ENCODE peak calls at places on chromosome 15, in five cellular contexts. One of them, this sample, is unnamed.

GRCh38 chr15:63250312-63250965 is 27.0 kb upstream of the APH1B start:
- DNase-seq in tibial artery: no peak
- DNase-seq in CD8-positive, alpha-beta T cell: no peak
- DNase-seq in T-helper 9 cell: no peak
- DNase-seq in head of caudate nucleus: no peak
- DNase-seq in this sample: no peak

GRCh38 chr15:82739086-82739485 is 29.4 kb upstream of the AP3B2 start:
- DNase-seq in tibial artery: no peak
- DNase-seq in T-helper 9 cell: no peak
- DNase-seq in head of caudate nucleus: no peak
- DNase-seq in CD8-positive, alpha-beta T cell: no peak
- DNase-seq in this sample: no peak

GRCh38 chr15:70240082-70240481 is 142.4 kb upstream of the TLE3 start:
- DNase-seq in T-helper 9 cell: no peak
- DNase-seq in head of caudate nucleus: no peak
- DNase-seq in tibial artery: no peak
- DNase-seq in CD8-positive, alpha-beta T cell: no peak
- DNase-seq in this sample: no peak

GRCh38 chr15:38481113-38481512 is 27.2 kb downstream of the FAM98B start:
- DNase-seq in CD8-positive, alpha-beta T cell: no peak
- DNase-seq in T-helper 9 cell: no peak
- DNase-seq in tibial artery: no peak
- DNase-seq in head of caudate nucleus: no peak
- DNase-seq in this sample: no peak

GRCh38 chr15:60652245-60652644 is 173.3 kb upstream of the ICE2 start:
- DNase-seq in head of caudate nucleus: no peak
- DNase-seq in T-helper 9 cell: no peak
- DNase-seq in CD8-positive, alpha-beta T cell: no peak
- DNase-seq in tibial artery: no peak
- DNase-seq in this sample: no peak

GRCh38 chr15:28098766-28099554 is at the start of gene OCA2:
- DNase-seq in T-helper 9 cell: peak; percentile 51
- DNase-seq in head of caudate nucleus: no peak
- DNase-seq in CD8-positive, alpha-beta T cell: peak; percentile 59
- DNase-seq in tibial artery: peak; percentile 80
- DNase-seq in this sample: peak; percentile 88

GRCh38 chr15:49471733-49472132 is 48.7 kb downstream of the FGF7 start:
- DNase-seq in head of caudate nucleus: no peak
- DNase-seq in CD8-positive, alpha-beta T cell: no peak
- DNase-seq in T-helper 9 cell: no peak
- DNase-seq in tibial artery: no peak
- DNase-seq in this sample: no peak

GRCh38 chr15:89539027-89539426 is 36.2 kb upstream of the TICRR start:
- DNase-seq in tibial artery: no peak
- DNase-seq in T-helper 9 cell: no peak
- DNase-seq in head of caudate nucleus: no peak
- DNase-seq in CD8-positive, alpha-beta T cell: no peak
- DNase-seq in this sample: no peak

GRCh38 chr15:31554261-31554660 is 227.6 kb downstream of the KLF13 start:
- DNase-seq in head of caudate nucleus: peak; percentile 43
- DNase-seq in T-helper 9 cell: no peak
- DNase-seq in CD8-positive, alpha-beta T cell: no peak
- DNase-seq in tibial artery: peak; percentile 73
- DNase-seq in this sample: no peak

GRCh38 chr15:52199271-52199670 is 8.1 kb upstream of the GNB5 start:
- DNase-seq in head of caudate nucleus: no peak
- DNase-seq in CD8-positive, alpha-beta T cell: no peak
- DNase-seq in tibial artery: no peak
- DNase-seq in T-helper 9 cell: no peak
- DNase-seq in this sample: no peak

GRCh38 chr15:40776537-40777141 is 6.9 kb downstream of the C15orf62 start:
- DNase-seq in head of caudate nucleus: no peak
- DNase-seq in tibial artery: no peak
- DNase-seq in CD8-positive, alpha-beta T cell: no peak
- DNase-seq in T-helper 9 cell: no peak
- DNase-seq in this sample: no peak

GRCh38 chr15:22735781-22736180 is 50.7 kb upstream of the NIPA1 start:
- DNase-seq in tibial artery: no peak
- DNase-seq in CD8-positive, alpha-beta T cell: no peak
- DNase-seq in head of caudate nucleus: no peak
- DNase-seq in T-helper 9 cell: no peak
- DNase-seq in this sample: no peak

GRCh38 chr15:88342666-88343065 is 86.1 kb upstream of the NTRK3 start:
- DNase-seq in tibial artery: no peak
- DNase-seq in head of caudate nucleus: no peak
- DNase-seq in CD8-positive, alpha-beta T cell: no peak
- DNase-seq in T-helper 9 cell: no peak
- DNase-seq in this sample: no peak

GRCh38 chr15:92377083-92377789 is 16.4 kb upstream of the ST8SIA2 start:
- DNase-seq in T-helper 9 cell: no peak
- DNase-seq in CD8-positive, alpha-beta T cell: no peak
- DNase-seq in head of caudate nucleus: no peak
- DNase-seq in tibial artery: no peak
- DNase-seq in this sample: no peak

GRCh38 chr15:82750831-82751181 is 41.1 kb upstream of the AP3B2 start:
- DNase-seq in T-helper 9 cell: no peak
- DNase-seq in head of caudate nucleus: no peak
- DNase-seq in CD8-positive, alpha-beta T cell: no peak
- DNase-seq in tibial artery: no peak
- DNase-seq in this sample: no peak

GRCh38 chr15:40047413-40048154 is 8.6 kb upstream of the SRP14 start:
- DNase-seq in T-helper 9 cell: peak; percentile 25
- DNase-seq in head of caudate nucleus: peak; percentile 40
- DNase-seq in tibial artery: peak; percentile 73
- DNase-seq in CD8-positive, alpha-beta T cell: peak; percentile 40
- DNase-seq in this sample: no peak

GRCh38 chr15:57319919-57320542 is 56.3 kb upstream of the CGNL1 start:
- DNase-seq in head of caudate nucleus: no peak
- DNase-seq in T-helper 9 cell: no peak
- DNase-seq in tibial artery: no peak
- DNase-seq in CD8-positive, alpha-beta T cell: no peak
- DNase-seq in this sample: no peak

GRCh38 chr15:77060560-77060959 is 10.3 kb downstream of the TSPAN3 start:
- DNase-seq in head of caudate nucleus: no peak
- DNase-seq in tibial artery: no peak
- DNase-seq in T-helper 9 cell: no peak
- DNase-seq in CD8-positive, alpha-beta T cell: no peak
- DNase-seq in this sample: no peak

GRCh38 chr15:70017796-70018195 is 79.9 kb downstream of the TLE3 start:
- DNase-seq in head of caudate nucleus: no peak
- DNase-seq in T-helper 9 cell: no peak
- DNase-seq in tibial artery: peak; percentile 13
- DNase-seq in CD8-positive, alpha-beta T cell: no peak
- DNase-seq in this sample: no peak

GRCh38 chr15:90982135-90982534 is 12.2 kb downstream of the PRC1 start:
- DNase-seq in T-helper 9 cell: no peak
- DNase-seq in CD8-positive, alpha-beta T cell: no peak
- DNase-seq in head of caudate nucleus: no peak
- DNase-seq in tibial artery: no peak
- DNase-seq in this sample: no peak

GRCh38 chr15:81056276-81056675 is 55.6 kb downstream of the TLNRD1 start:
- DNase-seq in head of caudate nucleus: no peak
- DNase-seq in CD8-positive, alpha-beta T cell: no peak
- DNase-seq in T-helper 9 cell: no peak
- DNase-seq in tibial artery: no peak
- DNase-seq in this sample: no peak

GRCh38 chr15:31567861-31568260 is 241.2 kb downstream of the KLF13 start:
- DNase-seq in T-helper 9 cell: no peak
- DNase-seq in CD8-positive, alpha-beta T cell: no peak
- DNase-seq in tibial artery: no peak
- DNase-seq in head of caudate nucleus: no peak
- DNase-seq in this sample: no peak

GRCh38 chr15:72306211-72306785 is 13.7 kb downstream of the CELF6 start:
- DNase-seq in head of caudate nucleus: peak; percentile 71
- DNase-seq in tibial artery: no peak
- DNase-seq in CD8-positive, alpha-beta T cell: peak; percentile 10
- DNase-seq in T-helper 9 cell: peak; percentile 22
- DNase-seq in this sample: peak; percentile 38

GRCh38 chr15:36951747-36952247 is 148.6 kb downstream of the MEIS2 start:
- DNase-seq in head of caudate nucleus: no peak
- DNase-seq in CD8-positive, alpha-beta T cell: no peak
- DNase-seq in tibial artery: no peak
- DNase-seq in T-helper 9 cell: no peak
- DNase-seq in this sample: no peak

GRCh38 chr15:66841953-66842681 is 140.1 kb downstream of the SMAD6 start:
- DNase-seq in T-helper 9 cell: peak; percentile 8
- DNase-seq in tibial artery: peak; percentile 97
- DNase-seq in CD8-positive, alpha-beta T cell: no peak
- DNase-seq in head of caudate nucleus: peak; percentile 55
- DNase-seq in this sample: peak; percentile 59

GRCh38 chr15:100929641-100930042 is 10.5 kb downstream of the LRRK1 start:
- DNase-seq in T-helper 9 cell: no peak
- DNase-seq in head of caudate nucleus: no peak
- DNase-seq in CD8-positive, alpha-beta T cell: no peak
- DNase-seq in tibial artery: no peak
- DNase-seq in this sample: peak; percentile 41

GRCh38 chr15:41047474-41047873 is 68.6 kb downstream of the INO80 start:
- DNase-seq in head of caudate nucleus: no peak
- DNase-seq in T-helper 9 cell: no peak
- DNase-seq in CD8-positive, alpha-beta T cell: no peak
- DNase-seq in tibial artery: no peak
- DNase-seq in this sample: no peak

GRCh38 chr15:56913241-56913640 is 5.2 kb upstream of the TCF12 start:
- DNase-seq in tibial artery: no peak
- DNase-seq in CD8-positive, alpha-beta T cell: no peak
- DNase-seq in T-helper 9 cell: no peak
- DNase-seq in head of caudate nucleus: no peak
- DNase-seq in this sample: no peak

GRCh38 chr15:51580385-51580784 is 42.2 kb downstream of the DMXL2 start:
- DNase-seq in CD8-positive, alpha-beta T cell: no peak
- DNase-seq in tibial artery: no peak
- DNase-seq in head of caudate nucleus: no peak
- DNase-seq in T-helper 9 cell: no peak
- DNase-seq in this sample: no peak

GRCh38 chr15:69666441-69666882 is 213.8 kb downstream of the RPLP1 start:
- DNase-seq in CD8-positive, alpha-beta T cell: no peak
- DNase-seq in tibial artery: no peak
- DNase-seq in T-helper 9 cell: no peak
- DNase-seq in head of caudate nucleus: no peak
- DNase-seq in this sample: no peak

GRCh38 chr15:38524156-38524555 is 40.5 kb downstream of the RASGRP1 start:
- DNase-seq in head of caudate nucleus: no peak
- DNase-seq in tibial artery: no peak
- DNase-seq in T-helper 9 cell: no peak
- DNase-seq in CD8-positive, alpha-beta T cell: no peak
- DNase-seq in this sample: no peak

GRCh38 chr15:71685420-71685993 is 124.8 kb upstream of the NR2E3 start:
- DNase-seq in T-helper 9 cell: no peak
- DNase-seq in tibial artery: no peak
- DNase-seq in head of caudate nucleus: no peak
- DNase-seq in CD8-positive, alpha-beta T cell: no peak
- DNase-seq in this sample: no peak

GRCh38 chr15:79412010-79412409 is 20.1 kb upstream of the MINAR1 start:
- DNase-seq in tibial artery: no peak
- DNase-seq in head of caudate nucleus: no peak
- DNase-seq in T-helper 9 cell: no peak
- DNase-seq in CD8-positive, alpha-beta T cell: no peak
- DNase-seq in this sample: no peak